ENCODE peak calls at places on chromosomes 11 and 22, in seven cellular contexts. O is stimulated activated CD8-positive, alpha-beta memory T cell treated with anti-CD3 and anti-CD28 coated beads, Interleukin-4, amount 100 ng/mL, for 4 hours; G is ELR; Y is BJ; C is activated CD4-positive, alpha-beta T cell treated with anti-CD3 and anti-CD28 coated beads for 36 hours; E is OCI-M1; Q is RPMI8226. T is an unnamed sample.

GRCh38 chr11:46413755-46414465 is 22.3 kb upstream of the CHRM4 start:
- DNase-seq in O (no peak), G (no peak), Y (no peak), C (no peak), E (no peak), Q (no peak), T (peak; percentile 33)

GRCh38 chr11:110859998-110860397 is 147.8 kb upstream of the ARHGAP20 start:
- DNase-seq in O (no peak), G (no peak), Y (no peak), C (no peak), E (no peak), Q (no peak), T (no peak)

GRCh38 chr11:12526789-12527188 is 147.4 kb upstream of the TEAD1 start:
- DNase-seq in O (no peak), G (peak; percentile 67), Y (no peak), C (no peak), E (no peak), Q (no peak), T (peak; percentile 68)

GRCh38 chr11:473975-474785 is 24.1 kb downstream of the PTDSS2 start:
- DNase-seq in O (no peak), G (no peak), Y (no peak), C (no peak), E (no peak), Q (no peak), T (no peak)

GRCh38 chr11:70233034-70233433 is 29.9 kb downstream of the FADD start:
- DNase-seq in O (no peak), G (no peak), Y (no peak), C (no peak), E (no peak), Q (no peak), T (no peak)

GRCh38 chr22:49867303-49868250 is 13.9 kb downstream of the ZBED4 start:
- DNase-seq in O (no peak), G (no peak), Y (no peak), C (no peak), E (no peak), Q (no peak), T (no peak)

GRCh38 chr11:119316017-119316728 is 757 bp downstream of the MCAM start:
- DNase-seq in O (no peak), G (peak; percentile 20), Y (no peak), C (peak; percentile 36), E (no peak), Q (peak; percentile 73), T (peak; percentile 68)

GRCh38 chr11:70210051-70210501 is 7.0 kb downstream of the FADD start:
- DNase-seq in O (no peak), G (peak; percentile 67), Y (no peak), C (no peak), E (peak; percentile 52), Q (no peak), T (peak; percentile 67)

GRCh38 chr11:87423161-87423560 is 385.4 kb downstream of the TMEM135 start:
- DNase-seq in O (no peak), G (no peak), Y (no peak), C (no peak), E (peak; percentile 40), Q (no peak), T (no peak)

GRCh38 chr11:72782081-72782920 is 11.5 kb downstream of the STARD10 start:
- DNase-seq in O (no peak), G (no peak), Y (no peak), C (no peak), E (no peak), Q (no peak), T (no peak)

GRCh38 chr11:128904872-128905344 is 13.8 kb downstream of the KCNJ5 start:
- DNase-seq in O (no peak), G (no peak), Y (no peak), C (no peak), E (peak; percentile 48), Q (no peak), T (peak; percentile 80)

GRCh38 chr22:39212721-39213376 is 31.9 kb downstream of the PDGFB start:
- DNase-seq in O (no peak), G (peak; percentile 93), Y (no peak), C (no peak), E (no peak), Q (no peak), T (peak; percentile 85)

GRCh38 chr11:72975778-72976520 is 161.7 kb downstream of the ATG16L2 start:
- DNase-seq in O (no peak), G (peak; percentile 85), Y (peak; percentile 87), C (no peak), E (peak; percentile 96), Q (no peak), T (peak; percentile 76)

T was measured in M059J.